ENCODE peak calls at places on chromosomes 1 and 21, in eight cellular contexts. A is epithelial cell of proximal tubule, C is K562, R is fibroblast of mammary gland, X is breast epithelium, E is stomach, Z is PC-3, G is AG04449. D is an unnamed sample.

GRCh38 chr1:216742625-216743024 is 19.4 kb upstream of the ESRRG start:
- DNase-seq in A (no peak), C (no peak), R (peak), X (no peak), E (no peak), Z (peak), G (no peak), D (no peak)

GRCh38 chr21:37196847-37197246 is 70.3 kb downstream of the VPS26C start:
- DNase-seq in A (no peak), C (no peak), R (no peak), X (no peak), E (no peak), Z (no peak), G (no peak), D (no peak)

GRCh38 chr21:21230672-21231071 is 232.5 kb downstream of the NCAM2 start:
- DNase-seq in A (no peak), C (no peak), R (peak), X (no peak), E (no peak), Z (peak), G (no peak), D (no peak)

GRCh38 chr1:91045284-91045683 is 23.4 kb upstream of the ZNF644 start:
- DNase-seq in A (no peak), C (no peak), R (no peak), X (no peak), E (no peak), Z (no peak), G (no peak), D (no peak)

GRCh38 chr1:210402560-210402959 is 73.9 kb downstream of the HHAT start:
- DNase-seq in A (no peak), C (no peak), R (no peak), X (no peak), E (no peak), Z (no peak), G (no peak), D (no peak)

GRCh38 chr1:7121622-7121988 is 336.4 kb downstream of the CAMTA1 start:
- DNase-seq in A (no peak), C (no peak), R (no peak), X (peak), E (peak), Z (no peak), G (no peak), D (peak)

GRCh38 chr1:227901906-227902640 is 45.7 kb downstream of the WNT9A start:
- DNase-seq in A (no peak), C (peak), R (peak), X (no peak), E (no peak), Z (peak), G (no peak), D (no peak)

GRCh38 chr1:6353948-6354658 is 39.5 kb downstream of the ACOT7 start:
- DNase-seq in A (no peak), C (peak), R (peak), X (no peak), E (peak), Z (peak), G (no peak), D (no peak)

GRCh38 chr1:1861339-1861730 is 29.6 kb downstream of the GNB1 start:
- DNase-seq in A (no peak), C (no peak), R (no peak), X (no peak), E (no peak), Z (no peak), G (no peak), D (no peak)

GRCh38 chr1:45444609-45445131 is 46.3 kb downstream of the TESK2 start:
- DNase-seq in A (no peak), C (no peak), R (no peak), X (no peak), E (no peak), Z (peak), G (no peak), D (no peak)

GRCh38 chr1:12201343-12202189 is 28.3 kb upstream of the VPS13D start:
- DNase-seq in A (no peak), C (no peak), R (no peak), X (no peak), E (no peak), Z (no peak), G (no peak), D (no peak)

GRCh38 chr1:55500601-55501000 is 285.4 kb upstream of the USP24 start:
- DNase-seq in A (no peak), C (no peak), R (peak), X (no peak), E (no peak), Z (peak), G (no peak), D (no peak)

GRCh38 chr21:17611414-17612022 is 1.2 kb downstream of the BTG3 start:
- DNase-seq in A (peak), C (peak), R (peak), X (peak), E (peak), Z (peak), G (peak), D (peak)

GRCh38 chr1:83632906-83633305 is 366.0 kb downstream of the TTLL7 start:
- DNase-seq in A (no peak), C (no peak), R (no peak), X (no peak), E (no peak), Z (no peak), G (no peak), D (no peak)

GRCh38 chr1:160362168-160362941 is 4.5 kb upstream of the NHLH1 start:
- DNase-seq in A (no peak), C (peak), R (no peak), X (no peak), E (no peak), Z (no peak), G (no peak), D (no peak)

GRCh38 chr1:1407957-1408318 is 845 bp upstream of the MRPL20 start:
- DNase-seq in A (no peak), C (no peak), R (no peak), X (no peak), E (no peak), Z (no peak), G (no peak), D (no peak)

GRCh38 chr1:34296059-34296458 is 119.4 kb downstream of the C1orf94 start:
- DNase-seq in A (no peak), C (no peak), R (no peak), X (no peak), E (no peak), Z (no peak), G (no peak), D (no peak)

GRCh38 chr1:34286547-34286946 is 109.8 kb downstream of the C1orf94 start:
- DNase-seq in A (no peak), C (no peak), R (no peak), X (no peak), E (no peak), Z (no peak), G (no peak), D (no peak)

GRCh38 chr1:34292472-34292871 is 115.8 kb downstream of the C1orf94 start:
- DNase-seq in A (no peak), C (no peak), R (no peak), X (no peak), E (no peak), Z (no peak), G (no peak), D (no peak)
- TF ChIP-seq CTCF in A (no peak), C (peak), R (no peak), X (no peak), E (no peak), Z (no peak), G (no peak), D (no peak)

DNA sequence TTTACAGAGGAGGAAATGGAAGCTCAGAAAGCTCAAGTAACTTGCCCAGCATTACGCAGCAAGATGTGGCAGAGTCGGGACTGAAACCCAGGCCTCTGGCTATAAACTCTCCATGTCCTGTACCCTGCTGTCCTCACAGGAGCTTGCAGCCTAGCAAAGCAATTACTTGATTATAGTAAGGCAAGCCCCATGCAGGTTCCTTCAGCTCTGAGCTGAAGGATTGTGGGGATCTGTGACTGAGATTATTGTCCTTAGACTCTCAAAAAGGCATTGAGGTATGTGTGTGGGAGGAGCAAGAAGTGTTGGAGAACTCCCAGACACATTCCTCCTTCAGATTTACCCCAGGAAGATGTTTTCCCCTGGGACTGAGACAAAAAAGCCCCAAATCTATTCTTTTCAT is 124.0 kb upstream of the SPATA6 start:
- DNase-seq in A (no peak), C (no peak), R (peak), X (no peak), E (no peak), Z (no peak), G (no peak), D (no peak)
- H3K4me3 ChIP-seq in A (no peak), C (no peak), R (no peak), X (no peak), E (no peak), Z (no peak), G (no peak), D (no peak)

DNA sequence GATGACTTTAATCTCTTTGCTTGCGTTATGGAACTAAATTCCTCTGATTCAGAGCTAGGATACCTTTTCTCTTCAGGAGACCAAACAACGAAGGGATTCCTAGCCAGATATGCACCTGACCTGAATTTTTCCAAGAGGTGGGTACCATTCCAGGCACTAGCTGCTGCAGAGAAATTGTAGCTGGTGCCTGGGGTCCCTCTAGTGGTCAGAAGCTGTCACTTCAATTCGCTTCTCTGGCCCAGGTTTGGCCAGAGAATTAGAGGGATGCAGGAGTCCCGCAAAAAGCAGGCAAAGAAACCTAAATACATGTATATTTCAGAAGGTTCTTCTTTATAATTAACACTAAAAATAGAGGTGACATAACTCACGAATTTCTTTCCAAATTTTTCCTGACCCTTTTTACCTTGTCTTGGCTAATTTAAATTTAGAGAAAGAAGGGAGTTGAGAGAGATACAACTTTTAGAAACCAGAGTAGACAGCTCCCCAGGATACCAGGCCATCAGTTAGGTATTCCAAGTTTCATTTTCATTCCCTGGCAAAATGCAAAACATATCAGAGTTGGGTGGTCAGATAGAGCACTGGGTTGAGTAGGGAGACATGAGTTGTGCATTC is 9.6 kb downstream of the ACKR1 start:
- DNase-seq in A (no peak), C (peak), R (peak), X (no peak), E (peak), Z (peak), G (no peak), D (peak)
- TF ChIP-seq CTCF in A (peak), C (peak), R (peak), X (peak), E (peak), Z (peak), G (peak), D (peak)

GRCh38 chr21:45269861-45270260 is 17.8 kb downstream of the POFUT2 start:
- DNase-seq in A (no peak), C (no peak), R (no peak), X (peak), E (peak), Z (no peak), G (no peak), D (no peak)
- H3K4me3 ChIP-seq in A (no peak), C (no peak), R (no peak), X (no peak), E (no peak), Z (no peak), G (no peak), D (no peak)